ENCODE peak calls at places on chromosome 20, in seven cellular contexts. I is tibial nerve, Q is ovary, O is stomach, E is A549, A is HepG2, F is K562. L is an unnamed sample.
A peak's percentile ranks its signal among the peaks of the same experiment; 100 is the strongest.

GRCh38 chr20:51470521-51470875 is 72.0 kb downstream of the NFATC2 start:
- DNase-seq in E (no peak), I (no peak), Q (no peak), O (no peak), A (no peak), F (no peak), L (no peak)

GRCh38 chr20:53826597-53827291 is 233.1 kb upstream of the ZNF217 start:
- DNase-seq in Q (no peak), O (no peak), I (no peak), A (no peak), E (peak; percentile 54), F (no peak), L (no peak)

GRCh38 chr20:22836211-22836610 is 198.9 kb upstream of the SSTR4 start:
- DNase-seq in Q (no peak), A (no peak), E (no peak), I (no peak), O (no peak), F (no peak), L (no peak)

GRCh38 chr20:62474585-62475026 is 1.2 kb downstream of the GATA5 start:
- DNase-seq in I (no peak), O (no peak), F (no peak), Q (no peak), A (no peak), E (no peak), L (no peak)

GRCh38 chr20:34569598-34569997 is 11.1 kb downstream of the MAP1LC3A start:
- DNase-seq in F (no peak), E (no peak), A (no peak), Q (no peak), O (no peak), I (no peak), L (no peak)

GRCh38 chr20:38256021-38256420 is 4.5 kb downstream of the KIAA1755 start:
- DNase-seq in I (no peak), F (no peak), E (no peak), Q (no peak), O (no peak), A (no peak), L (no peak)

GRCh38 chr20:50980851-50981713 is 22.5 kb downstream of the MOCS3 start:
- DNase-seq in A (peak; percentile 79), F (peak; percentile 74), E (peak; percentile 60), O (peak; percentile 51), Q (peak; percentile 37), I (no peak), L (peak; percentile 55)

GRCh38 chr20:62647521-62648317 is 5.4 kb downstream of the SLCO4A1 start:
- DNase-seq in Q (peak; percentile 93), I (peak; percentile 64), E (no peak), A (no peak), O (peak; percentile 47), F (no peak), L (no peak)

GRCh38 chr20:31308535-31309162 is at the start of gene DEFB116:
- DNase-seq in A (no peak), I (no peak), F (no peak), Q (no peak), O (no peak), E (no peak), L (no peak)
- H3K9me3 ChIP-seq in A (no peaks in the 10 kb centered on the region), I (no peaks in the 10 kb centered on the region), F (no peaks in the 10 kb centered on the region), Q (no peaks in the 10 kb centered on the region), O (peaks cover 9% of the 10 kb centered on the region), E (no peaks in the 10 kb centered on the region), L (no peaks in the 10 kb centered on the region)

DNA sequence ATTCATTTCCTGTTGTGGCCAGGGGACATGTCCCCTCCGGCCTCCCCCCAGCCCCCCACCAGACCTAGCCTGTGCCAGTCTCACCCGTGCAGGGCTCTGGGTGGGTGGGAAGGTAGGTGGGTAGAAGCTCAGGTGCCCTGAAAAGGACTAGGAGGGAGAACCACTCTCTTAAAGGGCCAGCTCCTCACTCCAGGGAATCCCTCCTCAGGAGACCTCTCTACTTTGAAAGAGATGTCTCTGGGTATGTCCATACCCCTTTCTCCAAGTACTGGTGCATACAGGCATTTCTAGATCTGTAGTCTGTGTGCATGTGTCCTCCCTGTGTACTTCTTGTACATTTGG is 60.8 kb upstream of the EPB41L1 start:
- DNase-seq in F (no peak), A (no peak), E (no peak), O (no peak), Q (no peak), I (no peak), L (no peak)
- TF ChIP-seq EP300 in F (no peak), A (no peak), E (no peak), O (no peak), Q (no peak), I (no peak), L (no peak)

DNA sequence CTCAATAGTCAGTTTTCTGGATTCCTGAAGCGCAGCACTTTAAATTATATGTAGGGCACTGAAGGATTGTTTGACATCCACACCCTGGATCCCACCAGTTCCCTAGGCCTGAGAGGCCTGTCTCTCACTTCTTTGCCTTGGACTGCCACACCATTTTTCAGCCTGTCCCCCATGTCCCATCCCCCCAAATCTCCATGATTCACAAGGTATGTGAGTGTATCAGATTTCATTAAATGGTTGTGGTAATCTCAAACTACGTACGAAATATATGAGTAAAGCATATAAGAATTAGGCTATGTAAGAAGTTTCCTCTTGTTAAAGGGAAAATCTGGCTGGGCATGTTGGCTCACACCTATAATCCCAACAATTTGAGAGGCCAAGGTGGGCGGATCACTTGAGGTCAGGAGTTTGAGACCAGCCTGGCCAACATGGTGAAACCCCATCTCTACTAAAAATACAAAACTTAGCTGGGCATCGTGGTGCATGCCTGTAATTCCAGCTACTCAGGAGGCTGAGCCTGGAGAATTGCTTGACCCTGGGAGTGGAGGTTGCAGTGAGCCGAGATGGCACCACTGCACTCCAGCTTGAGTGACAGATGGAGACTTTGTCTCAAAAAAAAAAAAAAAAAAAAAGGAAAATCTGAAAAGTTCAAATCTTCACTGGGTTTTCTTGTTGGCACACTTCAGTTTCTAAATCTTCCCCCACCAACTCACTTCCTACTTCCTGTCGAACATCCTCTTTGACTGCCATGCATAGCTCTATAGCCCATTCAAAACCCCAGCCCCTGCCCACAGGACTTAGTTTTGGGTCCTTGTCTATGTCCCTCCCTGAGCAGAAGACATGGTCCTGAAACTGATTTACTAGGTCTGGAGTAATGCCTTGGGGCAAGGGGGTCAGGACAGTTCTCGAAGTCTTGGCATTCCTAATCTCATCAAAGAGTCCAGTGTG is 97.3 kb upstream of the SHLD1 start:
- DNase-seq in A (no peak), F (no peak), E (peak; percentile 69), Q (no peak), I (no peak), O (no peak), L (no peak)
- H3K27ac ChIP-seq in A (no peak overlapping the region), F (no peak overlapping the region), E (peak overlapping the region; percentile 96), Q (no peak overlapping the region), I (peak overlapping the region; percentile 47), O (peak overlapping the region; percentile 59), L (peak overlapping the region; percentile 30)

GRCh38 chr20:56217820-56218219 is 30.7 kb upstream of the MC3R start:
- DNase-seq in E (no peak), A (no peak), I (no peak), O (no peak), Q (no peak), F (no peak), L (no peak)
- H3K9me3 ChIP-seq in E (no peaks in the 10 kb centered on the region), A (peaks cover 10% of the 10 kb centered on the region), I (no peaks in the 10 kb centered on the region), O (peaks cover 7% of the 10 kb centered on the region), Q (no peaks in the 10 kb centered on the region), F (no peaks in the 10 kb centered on the region), L (no peaks in the 10 kb centered on the region)

GRCh38 chr20:21303061-21303871 is at the start of gene XRN2:
- DNase-seq in A (peak; percentile 98), Q (peak; percentile 94), I (peak; percentile 90), E (peak; percentile 85), F (peak; percentile 81), O (peak; percentile 96), L (peak; percentile 97)
- TF ChIP-seq EP300 in A (peak; percentile 50), Q (no peak), I (peak; percentile 94), E (no peak), F (peak; percentile 32), O (no peak), L (no peak)

DNA sequence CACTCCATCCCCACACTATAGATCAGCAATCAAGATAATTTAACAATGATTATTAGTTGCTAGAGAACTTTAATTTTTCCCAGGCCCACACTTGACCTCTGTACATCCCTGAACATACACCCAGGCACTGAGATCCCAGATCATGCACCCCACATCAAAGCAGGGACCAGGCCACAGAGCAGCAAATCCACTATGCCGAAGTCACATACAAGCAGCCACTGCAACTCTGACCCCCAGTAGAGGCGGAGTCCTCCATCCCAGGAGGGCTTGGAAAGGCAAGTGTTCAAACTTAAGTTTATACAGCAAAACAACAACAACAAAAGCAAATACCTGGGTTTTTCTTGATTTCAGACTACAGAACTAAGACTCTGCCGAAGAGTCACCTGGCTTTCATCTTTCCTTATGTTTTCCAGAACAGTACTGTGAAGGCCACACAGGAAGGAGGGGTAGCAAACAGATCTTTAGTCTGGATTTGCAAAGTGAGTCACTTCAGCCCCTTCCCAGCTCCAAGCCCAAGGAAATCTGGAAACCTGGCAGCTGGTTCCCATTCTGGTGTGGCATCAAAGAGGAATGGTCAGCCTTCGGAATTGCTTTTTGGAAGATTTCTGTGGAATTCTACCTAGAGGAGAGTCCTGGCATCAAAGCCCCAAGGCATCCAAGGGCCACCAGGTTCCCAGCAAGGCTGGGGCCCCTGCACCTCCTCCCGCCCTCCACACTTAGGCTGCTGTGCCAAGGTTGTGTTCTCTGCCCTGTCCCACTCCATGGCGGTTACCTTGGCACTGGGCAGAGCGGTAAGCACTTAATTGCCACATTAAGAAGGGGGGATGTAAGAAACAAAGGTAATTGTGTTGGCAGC is 7.3 kb downstream of the JAG1 start:
- DNase-seq in I (no peak), E (no peak), F (no peak), Q (no peak), A (no peak), O (no peak), L (no peak)
- H3K27ac ChIP-seq in I (peak overlapping the region; percentile 68), E (peak overlapping the region; percentile 47), F (no peak overlapping the region), Q (no peak overlapping the region), A (peak overlapping the region; percentile 46), O (peak overlapping the region; percentile 66), L (peak overlapping the region; percentile 72)